ENCODE peak calls at places on chromosome 19, in eight cellular contexts. C is NCI-H69; T is foreskin fibroblast; W is stimulated activated CD4-positive, alpha-beta T cell treated with anti-CD3 and anti-CD28 coated beads, Interleukin-1b, Interleukin-23, amount 100 ng/mL, for 24 hours; F is GM23338; H is dorsolateral prefrontal cortex; B is vagina; N is activated gamma-delta T cell treated with Interleukin-2 at 50 U/mL for 16 hours. I is an unnamed sample.

GRCh38 chr19:40433391-40434216 is 7.8 kb upstream of the SERTAD1 start:
- DNase-seq in N (peak), W (no peak), F (peak), T (peak), B (no peak), C (peak), H (peak), I (peak)

GRCh38 chr19:45779231-45780145 is 2.8 kb downstream of the DMPK start:
- DNase-seq in N (peak), B (no peak), C (peak), F (peak), H (no peak), T (peak), W (peak), I (peak)

GRCh38 chr19:13154241-13154778 is 4.1 kb downstream of the IER2 start:
- DNase-seq in T (peak), N (peak), W (no peak), B (peak), C (peak), H (no peak), F (peak), I (peak)

GRCh38 chr19:50705422-50706019 is 14.1 kb downstream of the SHANK1 start:
- DNase-seq in H (no peak), C (peak), F (peak), B (no peak), W (no peak), N (peak), T (peak), I (peak)

GRCh38 chr19:10277795-10278583 is 7.1 kb downstream of the ICAM1 start:
- DNase-seq in B (no peak), W (no peak), C (no peak), H (no peak), T (no peak), F (no peak), N (no peak), I (no peak)

GRCh38 chr19:47398707-47399106 is 20.6 kb downstream of the MEIS3 start:
- DNase-seq in T (no peak), N (no peak), C (no peak), W (no peak), H (no peak), F (peak), B (no peak), I (no peak)

GRCh38 chr19:9793051-9793591 is 24.6 kb upstream of the ZNF846 start:
- DNase-seq in T (peak), H (peak), F (peak), N (peak), B (no peak), W (peak), C (no peak), I (no peak)

GRCh38 chr19:7783991-7784421 is 21.0 kb downstream of the CLEC4M start:
- DNase-seq in H (no peak), F (peak), N (no peak), C (no peak), T (peak), B (no peak), W (no peak), I (peak)

GRCh38 chr19:43639507-43640423 is at the start of gene CADM4:
- DNase-seq in T (no peak), B (no peak), C (peak), W (no peak), N (peak), H (no peak), F (peak), I (peak)

GRCh38 chr19:46480409-46480808 is 9.0 kb upstream of the PNMA8A start:
- DNase-seq in W (no peak), C (no peak), B (no peak), H (no peak), F (peak), N (no peak), T (peak), I (no peak)

GRCh38 chr19:33639034-33639681 is 17.4 kb downstream of the CHST8 start:
- DNase-seq in N (no peak), F (no peak), W (no peak), B (no peak), H (no peak), T (no peak), C (peak), I (no peak)

GRCh38 chr19:17751103-17751911 is at the start of gene FCHO1:
- DNase-seq in T (no peak), F (no peak), C (no peak), H (no peak), B (no peak), W (peak), N (peak), I (no peak)

GRCh38 chr19:17020823-17021222 is 5.8 kb downstream of the CPAMD8 start:
- DNase-seq in H (no peak), B (no peak), W (no peak), N (no peak), F (peak), C (no peak), T (no peak), I (no peak)

GRCh38 chr19:11479470-11480080 is 1.3 kb downstream of the ELAVL3 start:
- DNase-seq in C (peak), F (peak), W (no peak), B (no peak), T (peak), H (peak), N (no peak), I (peak)

GRCh38 chr19:48329167-48329891 is 4.0 kb downstream of the EMP3 start:
- DNase-seq in C (peak), H (no peak), N (peak), F (peak), T (peak), W (no peak), B (no peak), I (peak)

I was measured in RWPE1.